ENCODE peak calls at places on chromosomes 3 and 15, in four cellular contexts. D is uterus, M is ovary, B is pancreas. G is an unnamed sample. For H3K36me3, the result is how much of the 10 kb centered on the place peaks cover.

GRCh38 chr15:29570121-29570930 is 251.9 kb downstream of the TJP1 start:
- DNase-seq in M (no peak), D (no peak), B (peak), G (peak)

GRCh38 chr3:111947179-111947727 is 31.6 kb upstream of the ABHD10 start:
- DNase-seq in B (no peak), M (no peak), D (no peak), G (no peak)

GRCh38 chr3:30548605-30549004 is 57.8 kb upstream of the TGFBR2 start:
- DNase-seq in D (no peak), B (peak), M (no peak), G (no peak)

GRCh38 chr3:112405845-112406244 is 72.9 kb downstream of the CD200 start:
- DNase-seq in D (no peak), M (no peak), B (no peak), G (no peak)

GRCh38 chr15:44194397-44195150 is 497 bp downstream of the FRMD5 start:
- DNase-seq in M (peak), D (no peak), B (peak), G (peak)

GRCh38 chr3:2516762-2517441 is 418.2 kb downstream of the CNTN4 start:
- DNase-seq in M (no peak), B (no peak), D (no peak), G (no peak)

GRCh38 chr15:72838311-72838731 is 54.8 kb upstream of the ADPGK start:
- DNase-seq in M (peak), D (no peak), B (no peak), G (no peak)

GRCh38 chr15:64237677-64238076 is 74.9 kb upstream of the PPIB start:
- DNase-seq in M (no peak), D (no peak), B (no peak), G (no peak)

GRCh38 chr3:178966299-178967183 is 105.1 kb downstream of the ZMAT3 start:
- DNase-seq in D (no peak), B (peak), M (peak), G (no peak)

GRCh38 chr3:126536126-126536525 is 12.2 kb downstream of the CHST13 start:
- DNase-seq in D (no peak), B (no peak), M (no peak), G (no peak)

GRCh38 chr15:98903377-98904018 is 104.1 kb downstream of the PGPEP1L start:
- DNase-seq in D (no peak), B (no peak), M (no peak), G (no peak)

GRCh38 chr15:69955240-69955894 is 142.3 kb downstream of the TLE3 start:
- DNase-seq in M (no peak), D (no peak), B (no peak), G (no peak)

GRCh38 chr3:174430986-174431385 is 428.1 kb upstream of the NAALADL2 start:
- DNase-seq in B (no peak), M (no peak), D (no peak), G (no peak)

GRCh38 chr3:12423918-12424634 is 60.2 kb upstream of the TSEN2 start:
- DNase-seq in B (no peak), M (no peak), D (no peak), G (no peak)

GRCh38 chr3:45182915-45183881 is 37.0 kb upstream of the CDCP1 start:
- DNase-seq in M (no peak), D (no peak), B (peak), G (no peak)

GRCh38 chr15:82540984-82541431 is 751 bp upstream of the RPS17 start:
- DNase-seq in M (peak), B (peak), D (peak), G (no peak)

GRCh38 chr3:41418961-41419691 is 219.8 kb downstream of the CTNNB1 start:
- DNase-seq in D (no peak), B (no peak), M (no peak), G (no peak)

GRCh38 chr15:81170504-81170903 is 26.2 kb upstream of the IL16 start:
- DNase-seq in B (no peak), D (no peak), M (no peak), G (no peak)

GRCh38 chr15:88627463-88627862 is 6.3 kb downstream of the AEN start:
- DNase-seq in B (no peak), M (no peak), D (no peak), G (no peak)

GRCh38 chr3:63333815-63334214 is 55.7 kb downstream of the SYNPR start:
- DNase-seq in M (no peak), B (no peak), D (no peak), G (no peak)

GRCh38 chr3:186613637-186614265 is 891 bp downstream of the AHSG start:
- DNase-seq in M (no peak), D (no peak), B (no peak), G (no peak)

GRCh38 chr3:72490688-72491430 is 357.4 kb downstream of the SHQ1 start:
- DNase-seq in B (no peak), D (no peak), M (no peak), G (no peak)

GRCh38 chr15:29651476-29652072 is 170.7 kb downstream of the TJP1 start:
- DNase-seq in D (no peak), M (no peak), B (no peak), G (no peak)

DNA sequence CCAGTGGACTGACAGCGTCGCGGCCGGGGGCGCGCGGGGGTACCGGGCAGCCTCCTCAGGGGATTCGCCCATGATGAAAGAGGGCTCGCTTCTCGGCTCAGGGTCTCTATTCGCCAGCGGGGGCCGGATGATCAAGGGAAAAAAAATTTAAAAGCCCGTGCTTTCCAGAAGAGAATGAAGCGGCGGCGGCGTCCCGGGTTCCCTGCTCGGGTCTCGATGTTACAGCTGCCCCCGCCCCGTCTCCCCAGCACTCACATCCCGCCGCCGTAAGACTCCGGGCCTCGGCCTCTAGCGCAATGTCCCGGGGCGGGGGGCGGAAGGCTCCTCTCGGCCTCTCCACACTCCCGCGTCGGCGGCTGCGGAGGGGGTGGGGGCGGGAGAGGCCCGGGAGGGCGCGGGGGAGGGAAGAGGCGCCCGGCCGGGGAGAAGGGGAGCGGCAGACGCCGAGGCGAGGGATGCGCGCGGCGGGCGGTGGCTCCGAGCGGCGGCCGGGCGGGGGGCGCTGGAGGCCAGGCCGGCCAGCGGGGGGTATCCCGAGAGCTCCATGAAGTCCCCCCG is 4.4 kb downstream of the PTH1R start:
- DNase-seq in B (no peak), M (peak), D (peak), G (no peak)
- H3K27ac ChIP-seq in B (no peak), M (peak), D (peak), G (peak)

GRCh38 chr3:48983096-48983495 is 6.9 kb upstream of the P4HTM start:
- DNase-seq in B (no peak), D (no peak), M (no peak), G (no peak)
- H3K36me3 ChIP-seq in B (under half), D (under half), M (under half), G (under half)

DNA sequence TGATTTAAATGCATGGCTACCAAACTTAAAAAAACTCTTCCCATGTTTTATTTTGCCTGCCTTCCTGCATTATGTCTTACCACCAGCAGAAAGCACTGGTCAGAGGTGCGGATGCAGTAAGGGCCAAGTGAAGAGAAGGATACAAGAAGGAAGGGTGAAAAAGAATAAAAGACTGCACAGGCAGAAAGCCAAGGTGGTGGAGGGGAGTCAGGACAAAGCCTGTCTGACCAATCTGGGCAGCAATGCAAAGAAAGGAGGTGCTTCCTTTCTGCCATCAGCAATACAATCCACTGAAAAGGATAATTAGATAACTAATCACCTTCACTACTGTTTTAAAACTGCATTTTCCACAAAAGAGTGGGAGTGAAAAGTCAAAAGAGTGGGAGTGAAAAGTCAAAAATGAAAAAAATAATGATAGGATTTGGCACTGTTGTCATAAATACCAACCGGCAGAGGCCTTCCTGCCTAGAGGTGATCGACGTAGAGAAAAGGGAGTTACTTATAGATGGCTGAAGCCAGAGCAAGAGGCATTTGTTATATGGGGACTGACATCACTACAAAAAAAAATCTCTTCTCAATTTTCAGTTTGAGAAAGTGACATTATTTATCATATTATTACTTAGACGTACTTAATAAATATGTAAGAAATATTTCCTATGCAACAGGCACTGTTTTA is 385.3 kb downstream of the TBC1D5 start:
- DNase-seq in D (no peak), B (no peak), M (no peak), G (no peak)
- H3K27ac ChIP-seq in D (no peak), B (no peak), M (no peak), G (no peak)

DNA sequence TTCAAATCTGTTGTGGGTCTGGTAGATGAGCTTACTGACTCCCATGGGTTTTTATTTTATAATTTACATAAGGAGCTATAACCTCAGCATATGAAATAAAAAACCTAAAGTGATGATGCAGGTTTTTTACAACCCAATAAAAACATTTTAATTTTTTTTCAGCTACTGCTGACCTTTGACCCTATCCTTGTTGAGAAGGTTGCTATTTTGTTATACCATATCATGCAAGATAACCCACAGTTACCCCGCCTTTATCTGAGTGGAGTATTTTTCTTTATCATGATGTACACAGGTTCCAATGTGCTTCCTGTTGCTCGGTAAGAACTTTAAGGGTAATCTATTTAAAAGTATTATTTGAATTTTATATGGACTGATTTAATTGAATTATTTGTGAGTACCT is 70.8 kb downstream of the DNAJC13 start:
- DNase-seq in B (no peak), D (no peak), M (no peak), G (no peak)
- H3K36me3 ChIP-seq in B (under half), D (under half), M (under half), G (half or more)

DNA sequence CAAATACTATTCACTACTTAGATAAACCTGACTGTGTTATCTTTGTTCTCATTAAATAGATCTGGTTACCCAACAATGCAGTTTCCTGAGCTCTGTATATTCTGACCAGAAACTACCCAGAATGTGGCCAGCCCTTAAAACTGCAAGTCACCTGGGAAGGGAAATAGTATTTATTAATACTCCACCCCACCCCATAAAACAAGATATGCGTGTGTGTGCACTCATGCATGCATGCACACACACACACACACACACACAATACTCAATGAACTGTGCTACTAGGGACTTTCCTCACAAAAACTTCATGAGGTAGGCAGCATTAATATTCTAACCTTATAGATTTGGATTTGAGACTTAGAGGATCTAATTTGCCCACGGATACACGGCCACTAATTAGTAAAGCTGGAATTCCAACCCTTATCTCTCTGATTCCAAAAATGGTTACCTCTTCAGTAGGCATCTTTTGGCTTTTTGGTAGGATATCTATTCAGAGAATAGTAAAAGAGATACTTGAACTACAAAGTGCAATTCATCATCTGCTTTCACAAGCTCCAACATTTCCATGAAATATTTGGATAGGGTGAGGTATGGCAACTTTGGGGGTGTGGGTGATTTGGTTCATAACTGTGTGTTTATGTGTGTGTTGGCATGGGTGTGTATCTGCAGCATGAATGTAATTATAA is 197.0 kb upstream of the CFAP20DC start:
- DNase-seq in M (no peak), D (no peak), B (no peak), G (no peak)
- H3K27ac ChIP-seq in M (no peak), D (peak), B (no peak), G (no peak)

GRCh38 chr3:170295586-170295985 is 61.9 kb upstream of the SKIL start:
- DNase-seq in M (no peak), D (no peak), B (no peak), G (no peak)
- H3K36me3 ChIP-seq in M (under half), D (under half), B (under half), G (under half)

DNA sequence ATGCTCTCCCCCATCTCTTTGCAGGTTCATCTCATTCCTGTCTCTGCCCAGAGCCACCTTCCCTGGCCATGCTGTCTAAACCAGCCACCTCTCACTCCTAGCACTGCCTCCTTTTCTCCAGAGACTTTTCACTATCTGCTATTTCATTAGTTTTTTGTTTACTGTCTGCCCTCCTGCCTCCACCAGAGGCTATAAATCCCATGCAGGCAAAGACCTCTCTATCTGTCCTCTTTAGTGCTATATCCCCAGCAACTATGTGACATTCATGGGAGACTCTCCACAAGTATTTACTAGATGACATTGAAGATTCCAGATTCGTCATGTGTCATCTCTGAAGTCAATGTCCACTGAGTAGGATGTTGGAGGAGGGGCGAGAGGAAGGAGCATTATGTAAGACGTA is 3.5 kb upstream of the FAM43A start:
- DNase-seq in D (no peak), M (no peak), B (no peak), G (no peak)
- H3K27ac ChIP-seq in D (no peak), M (no peak), B (no peak), G (no peak)

GRCh38 chr15:48862705-48863104 is 15.2 kb upstream of the EID1 start:
- DNase-seq in M (no peak), B (no peak), D (no peak), G (no peak)
- H3K36me3 ChIP-seq in M (under half), B (under half), D (under half), G (under half)

DNA sequence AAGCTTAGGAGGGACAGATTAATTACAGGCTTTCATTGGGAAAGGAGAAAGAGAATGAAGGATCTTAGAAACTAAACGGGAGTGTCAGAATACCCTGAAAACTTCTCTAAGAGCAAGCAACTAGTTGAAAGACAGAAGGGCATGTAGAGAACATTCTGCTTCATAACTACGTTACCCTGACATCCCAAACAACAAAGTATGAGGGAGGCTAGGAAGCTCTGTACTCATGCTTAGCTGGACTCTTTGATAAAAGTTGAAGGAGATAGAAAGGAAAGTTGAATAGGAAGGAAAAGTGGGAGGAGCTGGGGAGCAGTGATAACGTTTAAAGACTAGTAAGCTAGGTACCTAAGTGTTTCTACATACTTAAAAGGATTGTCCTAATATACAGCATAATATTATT is 64.2 kb downstream of the SEMA6D start:
- DNase-seq in B (no peak), D (no peak), M (no peak), G (no peak)
- H3K27ac ChIP-seq in B (no peak), D (no peak), M (no peak), G (no peak)

DNA sequence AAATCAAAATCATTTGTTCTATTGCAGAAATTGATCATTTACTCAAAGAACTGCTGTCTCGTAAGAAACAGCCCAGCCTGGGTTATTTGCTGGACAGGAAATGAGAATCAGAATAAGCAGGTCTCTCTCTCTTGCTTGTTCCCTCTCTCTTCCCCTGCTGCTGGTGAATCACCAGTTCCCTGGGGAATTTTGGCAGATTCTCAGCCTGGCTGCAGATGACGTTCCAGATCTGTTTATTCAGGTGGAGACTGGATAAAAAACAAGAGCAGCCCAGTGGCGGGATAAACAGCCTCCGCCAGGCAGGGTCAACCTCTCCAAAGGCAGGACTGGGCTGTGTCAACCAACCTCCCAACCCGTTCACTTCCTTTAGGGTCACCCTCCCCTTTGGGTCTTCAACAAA is 72.1 kb downstream of the LRIG1 start:
- DNase-seq in D (peak), M (peak), B (peak), G (peak)
- H3K36me3 ChIP-seq in D (under half), M (under half), B (under half), G (under half)

G was measured in heart left ventricle.